ENCODE peak calls at places on chromosome 19, in six cellular contexts. One of them, this sample, is unnamed.

GRCh38 chr19:32908641-32909190 is 39.1 kb upstream of the SLC7A9 start:
- DNase-seq in GM23338: no peak
- DNase-seq in endodermal cell: no peak
- DNase-seq in glutamatergic neuron: no peak
- DNase-seq in IMR-90: no peak
- DNase-seq in RWPE1: no peak
- DNase-seq in this sample: no peak

GRCh38 chr19:3434630-3435553 is 45.4 kb downstream of the SMIM24 start:
- DNase-seq in glutamatergic neuron: peak; percentile 98
- DNase-seq in GM23338: peak; percentile 98
- DNase-seq in RWPE1: peak; percentile 95
- DNase-seq in IMR-90: peak; percentile 93
- DNase-seq in endodermal cell: peak; percentile 99
- DNase-seq in this sample: peak; percentile 98

GRCh38 chr19:37914908-37915307 is 7.9 kb downstream of the SIPA1L3 start:
- DNase-seq in GM23338: no peak
- DNase-seq in IMR-90: no peak
- DNase-seq in endodermal cell: no peak
- DNase-seq in RWPE1: no peak
- DNase-seq in glutamatergic neuron: no peak
- DNase-seq in this sample: peak; percentile 34

GRCh38 chr19:51391073-51391611 is 751 bp upstream of the C19orf84 start:
- DNase-seq in endodermal cell: no peak
- DNase-seq in glutamatergic neuron: no peak
- DNase-seq in RWPE1: no peak
- DNase-seq in IMR-90: no peak
- DNase-seq in GM23338: no peak
- DNase-seq in this sample: no peak

GRCh38 chr19:35845215-35846037 is 6.9 kb downstream of the NPHS1 start:
- DNase-seq in GM23338: peak; percentile 80
- DNase-seq in IMR-90: no peak
- DNase-seq in RWPE1: peak; percentile 35
- DNase-seq in endodermal cell: peak; percentile 77
- DNase-seq in glutamatergic neuron: peak; percentile 43
- DNase-seq in this sample: no peak

GRCh38 chr19:39502640-39503417 is 4.1 kb downstream of the DLL3 start:
- DNase-seq in IMR-90: peak; percentile 73
- DNase-seq in glutamatergic neuron: peak; percentile 87
- DNase-seq in RWPE1: peak; percentile 57
- DNase-seq in GM23338: peak; percentile 94
- DNase-seq in endodermal cell: peak; percentile 92
- DNase-seq in this sample: peak; percentile 81

GRCh38 chr19:49475995-49476880 is 2.2 kb downstream of the FLT3LG start:
- DNase-seq in RWPE1: no peak
- DNase-seq in GM23338: peak; percentile 98
- DNase-seq in endodermal cell: peak; percentile 97
- DNase-seq in glutamatergic neuron: peak; percentile 92
- DNase-seq in IMR-90: no peak
- DNase-seq in this sample: no peak

GRCh38 chr19:48741222-48741999 is 1.0 kb upstream of the RASIP1 start:
- DNase-seq in IMR-90: no peak
- DNase-seq in glutamatergic neuron: peak; percentile 72
- DNase-seq in RWPE1: peak; percentile 84
- DNase-seq in endodermal cell: peak; percentile 92
- DNase-seq in GM23338: peak; percentile 78
- DNase-seq in this sample: no peak

GRCh38 chr19:8093740-8094139 is 41.2 kb downstream of the CCL25 start:
- DNase-seq in endodermal cell: peak; percentile 31
- DNase-seq in IMR-90: no peak
- DNase-seq in GM23338: no peak
- DNase-seq in glutamatergic neuron: no peak
- DNase-seq in RWPE1: no peak
- DNase-seq in this sample: no peak

GRCh38 chr19:3006075-3006767 is 22.9 kb downstream of the TLE2 start:
- DNase-seq in GM23338: peak; percentile 97
- DNase-seq in RWPE1: peak; percentile 54
- DNase-seq in glutamatergic neuron: no peak
- DNase-seq in endodermal cell: peak; percentile 97
- DNase-seq in IMR-90: no peak
- DNase-seq in this sample: no peak

GRCh38 chr19:2428027-2428690 is 773 bp upstream of the TIMM13 start:
- DNase-seq in endodermal cell: peak; percentile 82
- DNase-seq in IMR-90: peak; percentile 8
- DNase-seq in RWPE1: no peak
- DNase-seq in GM23338: peak; percentile 89
- DNase-seq in glutamatergic neuron: peak; percentile 65
- DNase-seq in this sample: no peak

GRCh38 chr19:48963371-48964204 is 1.5 kb upstream of the FTL start:
- DNase-seq in glutamatergic neuron: peak; percentile 59
- DNase-seq in GM23338: peak; percentile 89
- DNase-seq in IMR-90: peak; percentile 71
- DNase-seq in RWPE1: peak; percentile 75
- DNase-seq in endodermal cell: peak; percentile 94
- DNase-seq in this sample: peak; percentile 55

GRCh38 chr19:1469936-1470863 is 8.8 kb downstream of the C19orf25 start:
- DNase-seq in RWPE1: peak; percentile 59
- DNase-seq in glutamatergic neuron: peak; percentile 79
- DNase-seq in GM23338: peak; percentile 84
- DNase-seq in IMR-90: no peak
- DNase-seq in endodermal cell: peak; percentile 92
- DNase-seq in this sample: peak; percentile 57

GRCh38 chr19:33381101-33381500 is 7.6 kb downstream of the CEBPG start:
- DNase-seq in IMR-90: no peak
- DNase-seq in RWPE1: no peak
- DNase-seq in endodermal cell: peak; percentile 37
- DNase-seq in glutamatergic neuron: no peak
- DNase-seq in GM23338: no peak
- DNase-seq in this sample: no peak

GRCh38 chr19:811511-812048 is 10.2 kb downstream of the PLPPR3 start:
- DNase-seq in RWPE1: no peak
- DNase-seq in GM23338: peak; percentile 38
- DNase-seq in glutamatergic neuron: no peak
- DNase-seq in endodermal cell: peak; percentile 56
- DNase-seq in IMR-90: no peak
- DNase-seq in this sample: no peak

GRCh38 chr19:14150770-14151661 is 14.6 kb upstream of the ASF1B start:
- DNase-seq in GM23338: no peak
- DNase-seq in glutamatergic neuron: no peak
- DNase-seq in RWPE1: no peak
- DNase-seq in IMR-90: no peak
- DNase-seq in endodermal cell: no peak
- DNase-seq in this sample: no peak

GRCh38 chr19:54136086-54136863 is 1.3 kb upstream of the CNOT3 start:
- DNase-seq in glutamatergic neuron: no peak
- DNase-seq in IMR-90: peak; percentile 16
- DNase-seq in GM23338: peak; percentile 61
- DNase-seq in RWPE1: no peak
- DNase-seq in endodermal cell: peak; percentile 56
- DNase-seq in this sample: no peak

GRCh38 chr19:55146648-55147218 is 2.3 kb downstream of the TNNT1 start:
- DNase-seq in endodermal cell: peak; percentile 96
- DNase-seq in glutamatergic neuron: peak; percentile 58
- DNase-seq in IMR-90: no peak
- DNase-seq in RWPE1: peak; percentile 67
- DNase-seq in GM23338: peak; percentile 96
- DNase-seq in this sample: no peak

GRCh38 chr19:5150331-5150901 is 181.5 kb downstream of the KDM4B start:
- DNase-seq in RWPE1: no peak
- DNase-seq in endodermal cell: no peak
- DNase-seq in IMR-90: no peak
- DNase-seq in GM23338: no peak
- DNase-seq in glutamatergic neuron: peak; percentile 50
- DNase-seq in this sample: no peak

GRCh38 chr19:801861-802496 is 4.7 kb downstream of the PTBP1 start:
- DNase-seq in IMR-90: peak; percentile 44
- DNase-seq in glutamatergic neuron: no peak
- DNase-seq in endodermal cell: no peak
- DNase-seq in RWPE1: no peak
- DNase-seq in GM23338: peak; percentile 27
- DNase-seq in this sample: no peak

GRCh38 chr19:55340784-55341147 is 1.1 kb downstream of the KMT5C start:
- DNase-seq in GM23338: peak; percentile 62
- DNase-seq in RWPE1: no peak
- DNase-seq in IMR-90: no peak
- DNase-seq in glutamatergic neuron: peak; percentile 71
- DNase-seq in endodermal cell: no peak
- DNase-seq in this sample: no peak

GRCh38 chr19:1936430-1936829 is 4.5 kb upstream of the CSNK1G2 start:
- DNase-seq in glutamatergic neuron: no peak
- DNase-seq in GM23338: no peak
- DNase-seq in IMR-90: no peak
- DNase-seq in endodermal cell: no peak
- DNase-seq in RWPE1: no peak
- DNase-seq in this sample: no peak

GRCh38 chr19:51367565-51368365 is 1.0 kb downstream of the CLDND2 start:
- DNase-seq in RWPE1: peak; percentile 95
- DNase-seq in GM23338: peak; percentile 99
- DNase-seq in endodermal cell: peak; percentile 100
- DNase-seq in IMR-90: peak; percentile 98
- DNase-seq in glutamatergic neuron: peak; percentile 99
- DNase-seq in this sample: peak; percentile 99

GRCh38 chr19:13995017-13995728 is 10.9 kb downstream of the RFX1 start:
- DNase-seq in GM23338: no peak
- DNase-seq in endodermal cell: no peak
- DNase-seq in RWPE1: no peak
- DNase-seq in glutamatergic neuron: no peak
- DNase-seq in IMR-90: peak; percentile 43
- DNase-seq in this sample: no peak

GRCh38 chr19:41785653-41786052 is 10.7 kb upstream of the CEACAM3 start:
- DNase-seq in RWPE1: peak; percentile 85
- DNase-seq in IMR-90: peak; percentile 65
- DNase-seq in GM23338: peak; percentile 93
- DNase-seq in endodermal cell: peak; percentile 88
- DNase-seq in glutamatergic neuron: peak; percentile 68
- DNase-seq in this sample: peak; percentile 36

GRCh38 chr19:6828698-6829633 is 56.5 kb downstream of the VAV1 start:
- DNase-seq in RWPE1: peak; percentile 51
- DNase-seq in glutamatergic neuron: no peak
- DNase-seq in GM23338: peak; percentile 83
- DNase-seq in IMR-90: no peak
- DNase-seq in endodermal cell: peak; percentile 97
- DNase-seq in this sample: no peak

GRCh38 chr19:47321582-47321981 is 10.4 kb upstream of the C5AR2 start:
- DNase-seq in endodermal cell: no peak
- DNase-seq in GM23338: no peak
- DNase-seq in glutamatergic neuron: no peak
- DNase-seq in IMR-90: no peak
- DNase-seq in RWPE1: no peak
- DNase-seq in this sample: no peak
- TF ChIP-seq CTCF in endodermal cell: no peak
- TF ChIP-seq CTCF in GM23338: no peak
- TF ChIP-seq CTCF in glutamatergic neuron: no peak
- TF ChIP-seq CTCF in IMR-90: no peak
- TF ChIP-seq CTCF in RWPE1: no peak
- TF ChIP-seq CTCF in this sample: no peak

GRCh38 chr19:44163789-44164188 is 1.1 kb upstream of the ZNF226 start:
- DNase-seq in endodermal cell: no peak
- DNase-seq in glutamatergic neuron: no peak
- DNase-seq in RWPE1: no peak
- DNase-seq in IMR-90: no peak
- DNase-seq in GM23338: no peak
- DNase-seq in this sample: no peak
- TF ChIP-seq CTCF in endodermal cell: no peak
- TF ChIP-seq CTCF in glutamatergic neuron: no peak
- TF ChIP-seq CTCF in RWPE1: no peak
- TF ChIP-seq CTCF in IMR-90: no peak
- TF ChIP-seq CTCF in GM23338: no peak
- TF ChIP-seq CTCF in this sample: no peak

DNA sequence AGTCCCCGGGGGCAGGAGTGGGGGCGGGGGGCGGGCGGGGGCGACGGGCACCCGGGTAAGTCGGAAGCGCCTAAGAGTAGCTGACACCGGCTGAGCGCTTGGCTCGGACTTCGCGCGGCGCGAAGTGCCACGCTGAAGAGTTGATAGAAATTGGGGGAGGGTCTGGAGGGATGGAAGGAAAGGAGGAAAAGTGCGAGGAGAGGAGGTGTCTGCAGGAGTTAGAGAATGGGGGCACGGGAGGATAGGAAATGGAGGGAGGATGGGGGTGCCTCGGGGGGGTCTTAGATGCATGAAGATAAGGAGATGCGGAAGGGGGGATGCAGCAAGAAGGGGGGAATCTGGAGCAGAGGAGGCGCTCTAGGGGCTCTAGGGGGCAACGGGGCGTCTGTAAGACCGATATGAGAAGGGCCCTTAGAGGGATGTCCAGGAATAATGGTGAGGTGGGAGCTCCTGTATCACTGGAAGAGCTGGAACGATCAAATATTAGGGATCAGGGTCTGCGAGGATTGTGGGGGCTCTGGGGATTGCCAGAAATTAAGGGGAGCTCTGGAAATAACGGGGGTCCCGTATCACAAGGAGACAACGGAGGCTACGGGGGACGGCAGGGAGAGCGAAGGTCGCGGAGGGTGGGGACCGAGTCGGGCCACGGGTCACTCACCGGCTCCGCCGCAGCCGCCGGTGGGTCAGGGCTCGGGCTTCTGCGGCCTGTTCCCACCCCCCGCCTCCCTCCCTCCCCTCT is at the start of gene MYPOP:
- DNase-seq in IMR-90: no peak
- DNase-seq in endodermal cell: peak; percentile 57
- DNase-seq in glutamatergic neuron: no peak
- DNase-seq in GM23338: peak; percentile 59
- DNase-seq in RWPE1: no peak
- DNase-seq in this sample: peak; percentile 23
- TF ChIP-seq CTCF in IMR-90: no peak
- TF ChIP-seq CTCF in endodermal cell: no peak
- TF ChIP-seq CTCF in glutamatergic neuron: no peak
- TF ChIP-seq CTCF in GM23338: no peak
- TF ChIP-seq CTCF in RWPE1: no peak
- TF ChIP-seq CTCF in this sample: no peak

DNA sequence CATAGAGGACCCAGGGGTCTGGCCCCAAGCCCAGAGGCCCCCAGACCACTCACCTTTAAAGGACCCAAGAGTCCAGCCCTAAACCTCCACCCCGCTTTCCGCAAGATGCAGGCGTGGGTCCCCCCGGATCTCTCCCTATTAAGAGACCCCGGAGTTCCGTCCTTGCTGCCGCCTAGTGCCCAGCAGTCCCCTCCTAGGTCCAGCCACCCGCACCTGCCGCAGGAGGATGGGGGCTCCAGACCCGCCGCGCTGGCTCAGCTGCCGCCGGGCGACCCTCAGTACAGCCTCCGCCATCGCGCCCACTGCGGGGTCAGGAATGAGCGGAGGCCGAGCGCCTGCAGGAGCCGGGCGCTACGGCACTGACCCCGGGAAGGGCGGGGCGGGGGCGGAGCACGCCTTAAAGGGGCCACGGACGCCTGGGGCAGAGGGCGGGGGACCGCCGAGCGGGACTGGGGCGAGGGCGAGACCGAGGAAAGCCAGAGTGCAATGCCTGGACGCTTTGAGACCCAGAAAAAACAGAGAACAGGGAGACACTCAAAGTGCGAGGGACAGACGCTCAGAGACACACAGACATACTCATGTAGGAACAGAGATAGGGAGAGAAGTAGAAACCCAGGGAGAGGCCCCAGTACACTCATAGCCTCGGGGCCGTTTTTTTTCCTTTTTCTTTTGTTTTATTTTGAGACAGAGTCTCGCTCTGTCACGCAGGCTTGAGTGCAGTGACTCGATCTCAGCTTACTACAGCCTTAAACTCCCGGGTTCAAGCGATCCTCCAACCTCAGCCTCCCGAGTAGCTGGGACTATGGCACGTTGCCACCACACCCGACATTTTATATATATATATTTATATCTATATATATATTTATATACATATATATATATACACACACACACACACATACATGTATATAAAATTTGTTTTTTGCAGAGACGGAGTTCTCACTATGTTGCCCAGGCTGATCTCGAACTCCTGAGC is at the start of gene ETHE1:
- DNase-seq in RWPE1: peak; percentile 79
- DNase-seq in GM23338: peak; percentile 89
- DNase-seq in glutamatergic neuron: peak; percentile 93
- DNase-seq in endodermal cell: peak; percentile 93
- DNase-seq in IMR-90: peak; percentile 31
- DNase-seq in this sample: peak; percentile 76
- TF ChIP-seq CTCF in RWPE1: no peak
- TF ChIP-seq CTCF in GM23338: no peak
- TF ChIP-seq CTCF in glutamatergic neuron: no peak
- TF ChIP-seq CTCF in endodermal cell: peak; percentile 29
- TF ChIP-seq CTCF in IMR-90: no peak
- TF ChIP-seq CTCF in this sample: no peak